ENCODE peak calls at places on chromosome 11, in four cellular contexts. M is K562, L is HepG2, X is GM12878. R is an unnamed sample.

GRCh38 chr11:2138436-2139117 is 612 bp downstream of the IGF2 start:
- DNase-seq in M (no peak), L (no peak), X (no peak), R (peak; percentile 42)

GRCh38 chr11:119196833-119197483 is 9.2 kb upstream of the CBL start:
- DNase-seq in M (peak; percentile 88), L (peak; percentile 83), X (peak; percentile 59), R (peak; percentile 68)

GRCh38 chr11:115500547-115501503 is 3.4 kb downstream of the CADM1 start:
- DNase-seq in M (no peak), L (peak; percentile 94), X (no peak), R (no peak)

GRCh38 chr11:65776710-65777141 is 4.0 kb downstream of the AP5B1 start:
- DNase-seq in M (no peak), L (no peak), X (no peak), R (no peak)

GRCh38 chr11:43582024-43582836 is 98.3 kb upstream of the HSD17B12 start:
- DNase-seq in M (no peak), L (no peak), X (no peak), R (no peak)

GRCh38 chr11:31817054-31817620 is 6.0 kb upstream of the PAX6 start:
- DNase-seq in M (peak; percentile 14), L (no peak), X (no peak), R (peak; percentile 19)

GRCh38 chr11:118277312-118277711 is 13.2 kb upstream of the MPZL2 start:
- DNase-seq in M (no peak), L (peak; percentile 39), X (no peak), R (no peak)

GRCh38 chr11:10522921-10523320 is 18.1 kb downstream of the RNF141 start:
- DNase-seq in M (no peak), L (no peak), X (no peak), R (no peak)

GRCh38 chr11:103091024-103091423 is 936 bp downstream of the DCUN1D5 start:
- DNase-seq in M (peak; percentile 56), L (peak; percentile 12), X (no peak), R (no peak)

GRCh38 chr11:66048525-66049313 is at the start of gene GAL3ST3:
- DNase-seq in M (no peak), L (no peak), X (no peak), R (peak; percentile 71)

GRCh38 chr11:46696212-46696558 is 4.2 kb downstream of the ARHGAP1 start:
- DNase-seq in M (no peak), L (no peak), X (no peak), R (no peak)
- TF ChIP-seq MAX in M (no peak), L (no peak), X (no peak), R (no peak)

DNA sequence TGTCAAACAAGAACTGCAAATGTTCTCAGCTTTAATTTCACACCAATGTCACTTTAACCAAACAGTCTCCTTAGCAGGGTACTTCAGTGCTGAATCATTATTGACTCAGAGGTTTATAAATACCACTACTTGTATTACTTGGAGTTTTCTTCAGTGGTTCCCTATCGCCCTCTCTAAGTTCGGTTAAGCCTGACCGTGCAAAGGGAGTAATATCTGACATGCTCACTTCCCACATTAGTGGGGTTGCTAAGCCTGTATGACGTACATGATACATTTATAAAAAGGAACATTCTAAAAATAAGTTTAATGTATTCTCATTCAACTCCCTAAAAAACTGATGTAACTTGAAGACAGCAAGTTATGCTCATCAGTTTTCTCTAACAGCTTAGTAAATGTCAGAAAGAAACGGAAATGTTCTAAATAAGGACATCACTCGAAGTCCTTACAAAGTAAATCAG is 93.1 kb upstream of the ZC3H12C start:
- DNase-seq in M (peak; percentile 48), L (no peak), X (peak; percentile 92), R (no peak)
- TF ChIP-seq USF2 in M (no peak), L (no peak), X (no peak), R (no peak)

GRCh38 chr11:83564845-83565244 is 278.7 kb upstream of the CCDC90B start:
- DNase-seq in M (no peak), L (no peak), X (no peak), R (no peak)
- TF ChIP-seq NR2C2 in M (no peak), L (no peak), X (no peak), R (no peak)

GRCh38 chr11:8638300-8638699 is 44.2 kb downstream of the TRIM66 start:
- DNase-seq in M (peak; percentile 46), L (no peak), X (no peak), R (no peak)
- TF ChIP-seq MAX in M (no peak), L (no peak), X (no peak), R (no peak)

GRCh38 chr11:72012897-72013721 is 14.4 kb downstream of the IL18BP start:
- DNase-seq in M (no peak), L (no peak), X (no peak), R (no peak)
- TF ChIP-seq USF2 in M (no peak), L (no peak), X (no peak), R (no peak)

R was measured in WTC11.